ENCODE peak calls at places on chromosome 13, in eight cellular contexts. S is GM06990; Y is AG04450; V is CD8-positive, alpha-beta T cell; G is HFFc6; C is heart left ventricle; U is GM13976; D is OCI-LY7. L is an unnamed sample.

GRCh38 chr13:95447766-95448165 is 104.8 kb upstream of the CLDN10 start:
- DNase-seq in D (no peak), C (no peak), Y (no peak), V (no peak), G (no peak), U (no peak), S (no peak), L (no peak)

GRCh38 chr13:100392709-100393630 is 195.6 kb downstream of the GGACT start:
- DNase-seq in G (peak; percentile 98), U (peak; percentile 28), Y (peak; percentile 98), V (peak; percentile 19), C (no peak), D (no peak), S (no peak), L (peak; percentile 23)

GRCh38 chr13:73421310-73421912 is 362.6 kb downstream of the KLF5 start:
- DNase-seq in U (no peak), S (no peak), V (no peak), C (no peak), G (peak; percentile 22), Y (no peak), D (no peak), L (no peak)

GRCh38 chr13:100673831-100674362 is 698 bp downstream of the TMTC4 start:
- DNase-seq in V (peak; percentile 34), G (peak; percentile 73), U (peak; percentile 64), C (peak; percentile 80), S (peak; percentile 58), Y (peak; percentile 63), D (peak; percentile 11), L (peak; percentile 67)

GRCh38 chr13:44396963-44397580 is 23.4 kb downstream of the SERP2 start:
- DNase-seq in C (no peak), V (no peak), U (no peak), Y (no peak), G (peak; percentile 9), S (no peak), D (no peak), L (no peak)

GRCh38 chr13:24161010-24161775 is 673 bp downstream of the SPATA13 start:
- DNase-seq in C (no peak), Y (no peak), D (peak; percentile 45), U (peak; percentile 64), S (no peak), G (no peak), V (peak; percentile 11), L (peak; percentile 52)

GRCh38 chr13:79941752-79942151 is 399.2 kb downstream of the SPRY2 start:
- DNase-seq in D (no peak), C (no peak), U (no peak), Y (no peak), V (no peak), G (no peak), S (no peak), L (no peak)

GRCh38 chr13:50319603-50320296 is 304.5 kb downstream of the KCNRG start:
- DNase-seq in U (no peak), S (no peak), G (peak; percentile 28), Y (no peak), V (no peak), C (no peak), D (no peak), L (no peak)

GRCh38 chr13:98961204-98962105 is 16.4 kb downstream of the DOCK9 start:
- DNase-seq in Y (no peak), C (no peak), D (no peak), V (no peak), U (no peak), S (no peak), G (no peak), L (no peak)

GRCh38 chr13:112931028-112931934 is 37.7 kb upstream of the MCF2L start:
- DNase-seq in Y (peak; percentile 46), D (no peak), S (no peak), C (no peak), G (no peak), U (no peak), V (no peak), L (no peak)

GRCh38 chr13:112777637-112778406 is 88.0 kb downstream of the ATP11A start:
- DNase-seq in S (no peak), V (no peak), G (no peak), U (no peak), D (no peak), Y (no peak), C (no peak), L (no peak)

GRCh38 chr13:42981853-42982252 is 10.2 kb downstream of the EPSTI1 start:
- DNase-seq in Y (no peak), G (no peak), S (no peak), D (no peak), U (no peak), V (no peak), C (no peak), L (no peak)

GRCh38 chr13:113997845-113998751 is 24.2 kb upstream of the C13orf46 start:
- DNase-seq in V (no peak), S (no peak), U (no peak), D (no peak), C (peak; percentile 69), G (peak; percentile 70), Y (peak; percentile 47), L (no peak)

GRCh38 chr13:72726721-72727416 is 560 bp downstream of the MZT1 start:
- DNase-seq in S (no peak), Y (no peak), C (peak; percentile 73), D (peak; percentile 70), G (no peak), V (peak; percentile 28), U (peak; percentile 41), L (peak; percentile 22)

GRCh38 chr13:110402301-110403069 is 95.4 kb downstream of the COL4A2 start:
- DNase-seq in C (no peak), Y (no peak), G (no peak), V (no peak), D (no peak), S (no peak), U (no peak), L (no peak)

GRCh38 chr13:68107667-68108066 is 877.5 kb upstream of the PCDH9 start:
- DNase-seq in V (no peak), Y (no peak), D (no peak), U (no peak), S (no peak), C (peak; percentile 52), G (no peak), L (no peak)

GRCh38 chr13:106534844-106535551 is 464 bp downstream of the EFNB2 start:
- DNase-seq in U (peak; percentile 51), D (peak; percentile 4), V (no peak), S (peak; percentile 49), G (no peak), C (peak; percentile 64), Y (no peak), L (peak; percentile 67)

GRCh38 chr13:110294624-110295023 is 12.3 kb downstream of the COL4A1 start:
- DNase-seq in G (no peak), U (no peak), D (no peak), Y (no peak), V (no peak), S (no peak), C (no peak), L (no peak)

GRCh38 chr13:107043016-107043957 is 475.4 kb upstream of the ARGLU1 start:
- DNase-seq in Y (no peak), D (no peak), V (no peak), S (no peak), U (no peak), C (no peak), G (no peak), L (no peak)

GRCh38 chr13:87234981-87235380 is 436.2 kb upstream of the SLITRK5 start:
- DNase-seq in C (no peak), S (no peak), U (no peak), V (no peak), D (no peak), G (no peak), Y (no peak), L (no peak)

GRCh38 chr13:21970172-21970571 is 299.3 kb downstream of the FGF9 start:
- DNase-seq in S (no peak), V (no peak), D (no peak), G (no peak), C (no peak), U (no peak), Y (no peak), L (no peak)

GRCh38 chr13:44022196-44022595 is 142.5 kb downstream of the LACC1 start:
- DNase-seq in D (no peak), S (no peak), Y (no peak), V (no peak), G (no peak), C (no peak), U (no peak), L (no peak)

GRCh38 chr13:71674776-71675352 is 192.1 kb downstream of the DACH1 start:
- DNase-seq in G (no peak), V (no peak), C (no peak), U (no peak), S (no peak), Y (no peak), D (no peak), L (no peak)

GRCh38 chr13:49214917-49215376 is 5.2 kb upstream of the MLNR start:
- DNase-seq in C (peak; percentile 66), Y (no peak), V (peak; percentile 22), D (peak; percentile 72), U (peak; percentile 38), S (peak; percentile 27), G (no peak), L (peak; percentile 51)
- TF ChIP-seq CTCF in C (no peak), Y (no peak), V (peak; percentile 39), D (peak; percentile 64), U (peak; percentile 0), S (peak; percentile 28), G (no peak), L (no peak)

DNA sequence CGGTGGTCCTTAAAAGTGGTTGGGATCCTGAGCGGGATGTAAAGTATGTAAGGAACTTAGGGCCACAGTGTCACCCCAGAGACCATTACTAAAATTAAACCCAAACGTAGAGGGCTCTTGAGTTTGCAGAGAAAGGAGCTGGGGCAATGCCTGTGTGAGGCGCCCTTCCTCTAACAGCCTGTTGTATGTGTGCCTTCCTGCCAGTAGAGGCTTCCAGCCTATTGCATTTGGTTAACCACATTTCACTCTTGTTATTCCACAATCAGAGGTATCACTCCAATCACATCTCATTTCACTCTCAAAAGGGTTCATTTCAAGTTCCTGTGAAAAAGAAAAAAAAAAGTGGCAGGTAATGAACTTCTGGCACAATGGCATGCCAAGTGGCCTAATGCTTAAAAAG is 29.4 kb downstream of the DIAPH3 start:
- DNase-seq in V (no peak), D (no peak), G (peak; percentile 12), U (no peak), Y (no peak), C (no peak), S (no peak), L (no peak)
- TF ChIP-seq CTCF in V (no peak), D (no peak), G (peak; percentile 52), U (no peak), Y (peak; percentile 54), C (no peak), S (peak; percentile 18), L (no peak)

GRCh38 chr13:36509369-36509768 is 77.1 kb downstream of the CCNA1 start:
- DNase-seq in C (no peak), Y (no peak), D (no peak), G (no peak), S (no peak), U (no peak), V (no peak), L (no peak)
- TF ChIP-seq CTCF in C (no peak), Y (no peak), D (peak; percentile 36), G (no peak), S (no peak), U (no peak), V (no peak), L (no peak)

DNA sequence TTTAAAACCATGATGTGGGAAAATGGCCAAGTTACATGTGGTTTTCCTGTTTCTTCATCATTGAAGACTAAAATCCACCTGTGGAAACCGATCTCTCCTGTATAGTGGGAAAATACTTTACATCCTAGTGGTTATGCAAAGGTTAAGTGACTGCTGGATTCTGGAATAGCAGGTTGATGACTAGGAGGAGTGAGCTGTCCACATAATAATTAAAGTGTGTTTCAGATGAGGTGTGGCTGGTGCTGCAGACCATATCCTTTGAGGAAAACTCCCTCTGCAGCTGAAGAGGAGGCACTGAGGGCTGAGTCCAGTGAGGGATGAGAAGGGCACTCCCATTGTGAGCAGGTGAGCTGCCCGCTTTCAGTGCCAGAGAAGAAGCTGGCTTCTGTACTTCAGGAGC is 43.2 kb downstream of the DCLK1 start:
- DNase-seq in S (no peak), G (no peak), C (no peak), V (no peak), U (no peak), Y (no peak), D (no peak), L (no peak)
- TF ChIP-seq CTCF in S (no peak), G (no peak), C (no peak), V (no peak), U (no peak), Y (no peak), D (no peak), L (no peak)

L was measured in GM20000.